ENCODE peak calls at places on chromosomes 16 and 17, in nine cellular contexts. B, F, R, V, E, L, Y, J and G are unnamed samples.

GRCh38 chr16:54093281-54093680 is 193.3 kb downstream of the IRX3 start:
- DNase-seq in B (no peak), F (no peak), R (no peak), V (no peak), E (no peak), L (no peak), Y (no peak), J (no peak), G (no peak)

GRCh38 chr17:14489986-14490385 is 189.1 kb downstream of the HS3ST3B1 start:
- DNase-seq in B (no peak), F (no peak), R (no peak), V (no peak), E (no peak), L (no peak), Y (no peak), J (no peak), G (no peak)

GRCh38 chr17:78357177-78357586 is 2.7 kb downstream of the SOCS3 start:
- DNase-seq in B (no peak), F (no peak), R (peak; percentile 72), V (peak; percentile 7), E (no peak), L (no peak), Y (peak; percentile 89), J (no peak), G (no peak)

GRCh38 chr16:84786605-84787302 is 33.0 kb upstream of the CRISPLD2 start:
- DNase-seq in B (no peak), F (no peak), R (no peak), V (no peak), E (no peak), L (no peak), Y (no peak), J (no peak), G (no peak)

GRCh38 chr16:70475054-70475871 is 20.9 kb downstream of the FCSK start:
- DNase-seq in B (no peak), F (no peak), R (no peak), V (no peak), E (no peak), L (no peak), Y (no peak), J (no peak), G (no peak)

GRCh38 chr17:28728364-28729200 is at the start of gene NEK8:
- DNase-seq in B (peak; percentile 91), F (peak; percentile 97), R (peak; percentile 93), V (peak; percentile 86), E (peak; percentile 92), L (peak; percentile 98), Y (peak; percentile 98), J (peak; percentile 99), G (peak; percentile 96)

GRCh38 chr17:57273471-57273870 is 17.1 kb downstream of the MSI2 start:
- DNase-seq in B (no peak), F (no peak), R (no peak), V (no peak), E (no peak), L (no peak), Y (no peak), J (no peak), G (no peak)

GRCh38 chr17:37274432-37274831 is 101.4 kb upstream of the C17orf78 start:
- DNase-seq in B (no peak), F (no peak), R (no peak), V (no peak), E (no peak), L (no peak), Y (no peak), J (no peak), G (no peak)

GRCh38 chr17:80259642-80260535 is 763 bp upstream of the RNF213 start:
- DNase-seq in B (peak; percentile 93), F (peak; percentile 73), R (peak; percentile 99), V (peak; percentile 53), E (peak; percentile 80), L (no peak), Y (peak; percentile 95), J (peak; percentile 53), G (no peak)

GRCh38 chr16:66741971-66742396 is 9.4 kb downstream of the DYNC1LI2 start:
- DNase-seq in B (no peak), F (no peak), R (no peak), V (no peak), E (no peak), L (no peak), Y (no peak), J (no peak), G (no peak)

GRCh38 chr17:50935201-50936124 is 69.3 kb upstream of the TOB1 start:
- DNase-seq in B (no peak), F (no peak), R (no peak), V (peak; percentile 85), E (no peak), L (no peak), Y (peak; percentile 87), J (peak; percentile 85), G (no peak)

GRCh38 chr16:4316732-4317461 is 1.0 kb downstream of the GLIS2 start:
- DNase-seq in B (no peak), F (no peak), R (peak; percentile 74), V (no peak), E (no peak), L (no peak), Y (peak; percentile 92), J (peak; percentile 66), G (no peak)

GRCh38 chr17:57911834-57912673 is 43.2 kb downstream of the CUEDC1 start:
- DNase-seq in B (peak; percentile 34), F (no peak), R (no peak), V (peak; percentile 91), E (no peak), L (no peak), Y (peak; percentile 94), J (peak; percentile 96), G (no peak)

GRCh38 chr17:7101531-7101930 is 13.1 kb downstream of the ASGR2 start:
- DNase-seq in B (no peak), F (no peak), R (no peak), V (no peak), E (no peak), L (no peak), Y (no peak), J (no peak), G (no peak)

GRCh38 chr17:80772906-80773242 is 218.8 kb upstream of the CHMP6 start:
- DNase-seq in B (no peak), F (no peak), R (no peak), V (no peak), E (no peak), L (no peak), Y (no peak), J (no peak), G (no peak)

GRCh38 chr17:29570521-29570920 is 2.0 kb downstream of the TP53I13 start:
- DNase-seq in B (no peak), F (no peak), R (no peak), V (no peak), E (no peak), L (no peak), Y (peak; percentile 35), J (no peak), G (no peak)

GRCh38 chr16:22805326-22805725 is 8.6 kb upstream of the HS3ST2 start:
- DNase-seq in B (no peak), F (no peak), R (no peak), V (no peak), E (no peak), L (no peak), Y (no peak), J (no peak), G (no peak)

GRCh38 chr16:76932541-76933211 is 258.3 kb upstream of the MON1B start:
- DNase-seq in B (no peak), F (no peak), R (no peak), V (no peak), E (no peak), L (no peak), Y (no peak), J (no peak), G (no peak)

GRCh38 chr16:56848955-56849689 is 15.9 kb upstream of the SLC12A3 start:
- DNase-seq in B (no peak), F (no peak), R (no peak), V (no peak), E (no peak), L (no peak), Y (peak; percentile 40), J (no peak), G (no peak)

GRCh38 chr16:11949527-11949926 is 7.7 kb upstream of the NPIPB2 start:
- DNase-seq in B (peak; percentile 43), F (no peak), R (peak; percentile 68), V (peak; percentile 71), E (peak; percentile 79), L (no peak), Y (no peak), J (peak; percentile 74), G (no peak)